ENCODE peak calls at places on chromosomes 4 and X, in five cellular contexts. R is testis, Z is fibroblast of mammary gland, V is cardiac fibroblast, B is GM23338. Q is an unnamed sample.

GRCh38 chr4:37999000-37999745 is 39.0 kb downstream of the PTTG2 start:
- DNase-seq in R (no peak), Z (no peak), V (no peak), B (no peak), Q (no peak)

GRCh38 chr4:98603683-98604573 is 54.5 kb downstream of the TSPAN5 start:
- DNase-seq in R (no peak), Z (peak), V (peak), B (no peak), Q (no peak)

GRCh38 chr4:125594203-125594602 is 279.4 kb downstream of the FAT4 start:
- DNase-seq in R (no peak), Z (no peak), V (no peak), B (no peak), Q (no peak)

GRCh38 chr4:108714880-108715279 is 48.0 kb downstream of the ETNPPL start:
- DNase-seq in R (no peak), Z (no peak), V (no peak), B (peak), Q (no peak)

GRCh38 chr4:173508386-173509002 is 21.5 kb downstream of the HAND2 start:
- DNase-seq in R (no peak), Z (no peak), V (no peak), B (peak), Q (no peak)

GRCh38 chrX:39974228-39974627 is 123.5 kb downstream of the BCOR start:
- DNase-seq in R (no peak), Z (no peak), V (no peak), B (peak), Q (no peak)

GRCh38 chr4:149199594-149199993 is 616.0 kb downstream of the IQCM start:
- DNase-seq in R (no peak), Z (no peak), V (no peak), B (no peak), Q (no peak)

GRCh38 chrX:68995780-68996551 is 167.1 kb downstream of the EFNB1 start:
- DNase-seq in R (peak), Z (peak), V (peak), B (no peak), Q (no peak)

DNA sequence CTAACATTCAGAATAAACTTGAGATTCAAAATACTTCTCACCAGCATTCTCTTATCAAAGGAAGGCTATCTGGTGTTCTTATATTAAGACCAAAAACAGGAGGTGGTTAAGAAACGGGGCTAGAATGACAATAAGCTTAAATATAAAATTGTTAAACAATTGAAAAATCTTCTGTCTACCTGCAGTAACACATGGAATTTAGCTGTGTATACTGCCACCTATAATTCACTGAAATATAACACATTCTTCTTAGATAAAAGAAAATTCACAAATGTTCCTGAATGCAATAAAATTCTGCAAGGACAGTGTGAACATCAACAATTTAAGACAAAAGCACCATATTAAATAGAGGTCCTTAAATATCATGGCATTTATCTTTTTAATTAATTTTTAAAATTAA is 11.5 kb upstream of the PCDH10 start:
- DNase-seq in R (no peak), Z (no peak), V (no peak), B (no peak), Q (no peak)
- H3K4me3 ChIP-seq in R (no peak), Z (no peak), V (no peak), B (no peak), Q (no peak)

GRCh38 chr4:113641025-113641431 is 120.5 kb downstream of the CAMK2D start:
- DNase-seq in R (no peak), Z (no peak), V (no peak), B (no peak), Q (no peak)
- H3K4me3 ChIP-seq in R (no peak), Z (no peak), V (no peak), B (no peak), Q (no peak)

DNA sequence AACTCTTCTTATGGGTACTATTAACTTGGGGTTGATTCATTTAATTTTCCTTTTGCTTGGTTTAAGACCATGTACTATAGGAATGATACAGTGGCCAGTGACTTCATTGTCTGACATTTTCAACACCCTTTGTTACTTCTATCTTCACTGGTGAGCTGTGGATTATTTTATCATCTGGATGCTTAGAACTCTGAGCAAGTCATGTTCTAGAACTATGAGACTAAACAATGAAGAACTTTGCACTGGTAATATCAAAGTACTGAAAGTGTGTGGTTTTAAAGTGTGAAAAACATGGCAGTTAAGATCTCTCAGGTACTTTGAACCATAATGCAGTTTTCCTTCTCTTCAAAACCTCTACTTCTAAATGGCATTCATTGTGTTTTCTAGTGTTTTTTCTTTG is 47.8 kb downstream of the MAP7D3 start:
- DNase-seq in R (no peak), Z (no peak), V (no peak), B (no peak), Q (no peak)
- H3K4me3 ChIP-seq in R (no peak), Z (no peak), V (no peak), B (no peak), Q (no peak)

GRCh38 chr4:26991057-26991456 is 130.4 kb downstream of the STIM2 start:
- DNase-seq in R (no peak), Z (no peak), V (no peak), B (no peak), Q (no peak)

GRCh38 chr4:26995316-26995715 is 134.7 kb downstream of the STIM2 start:
- DNase-seq in R (no peak), Z (no peak), V (no peak), B (peak), Q (no peak)

GRCh38 chr4:26993541-26993940 is 132.9 kb downstream of the STIM2 start:
- DNase-seq in R (no peak), Z (no peak), V (no peak), B (no peak), Q (no peak)

GRCh38 chr4:26993967-26994366 is 133.3 kb downstream of the STIM2 start:
- DNase-seq in R (no peak), Z (no peak), V (no peak), B (no peak), Q (no peak)

GRCh38 chr4:26992657-26993361 is 132.2 kb downstream of the STIM2 start:
- DNase-seq in R (peak), Z (peak), V (peak), B (no peak), Q (no peak)
- H3K4me3 ChIP-seq in R (no peak), Z (no peak), V (no peak), B (no peak), Q (no peak)

GRCh38 chr4:184382189-184382846 is 92.0 kb downstream of the IRF2 start:
- DNase-seq in R (no peak), Z (no peak), V (no peak), B (no peak), Q (no peak)

GRCh38 chr4:184384810-184385557 is 89.4 kb downstream of the IRF2 start:
- DNase-seq in R (no peak), Z (no peak), V (no peak), B (peak), Q (no peak)

GRCh38 chr4:184385705-184386141 is 88.6 kb downstream of the IRF2 start:
- DNase-seq in R (no peak), Z (no peak), V (no peak), B (peak), Q (no peak)

GRCh38 chr4:184384056-184384809 is 90.1 kb downstream of the IRF2 start:
- DNase-seq in R (peak), Z (peak), V (peak), B (peak), Q (no peak)

DNA sequence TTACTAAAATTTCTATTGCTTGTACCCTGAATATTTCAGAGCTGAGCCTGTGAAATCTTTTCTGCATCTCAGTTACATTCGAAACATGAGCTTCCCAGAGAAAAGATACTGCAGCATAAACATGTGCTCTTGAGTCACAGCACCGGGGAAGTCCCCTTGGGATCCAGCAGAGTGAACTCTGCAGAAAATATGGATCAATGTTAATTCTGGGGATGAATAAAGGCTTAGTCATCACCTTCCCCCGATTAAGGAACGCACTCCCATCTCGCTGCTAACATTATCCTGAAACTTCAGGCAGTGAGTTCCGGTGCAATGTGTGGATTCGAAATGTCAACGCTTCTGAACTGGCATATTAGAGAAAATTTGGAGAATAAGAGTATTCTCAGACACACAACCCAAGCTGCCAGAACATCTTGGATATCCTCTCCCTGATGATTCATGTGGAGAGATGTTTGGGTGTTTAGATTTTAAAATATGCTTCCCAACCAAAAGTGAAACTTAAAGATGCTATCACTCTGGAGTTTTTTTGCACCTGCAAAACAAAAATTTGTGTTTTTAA is 90.8 kb downstream of the IRF2 start:
- DNase-seq in R (peak), Z (peak), V (peak), B (no peak), Q (no peak)
- H3K4me3 ChIP-seq in R (no peak), Z (peak), V (no peak), B (no peak), Q (no peak)

GRCh38 chrX:10617964-10618342 is 2.4 kb downstream of the MID1 start:
- DNase-seq in R (no peak), Z (peak), V (peak), B (no peak), Q (no peak)
- H3K4me3 ChIP-seq in R (peak), Z (peak), V (peak), B (peak), Q (no peak)

Q was measured in LNCaP clone FGC.